ENCODE peak calls at places on chromosomes 3 and 15, in five cellular contexts. X, C, J, D and I are unnamed samples. For H3K4me1, the result is how much of the 10 kb centered on the place peaks cover.

GRCh38 chr3:123618768-123619484 is 34.1 kb upstream of the HACD2 start:
- DNase-seq in D (no peak), C (peak), J (no peak), X (peak), I (no peak)

GRCh38 chr3:147418352-147418751 is 9.2 kb downstream of the ZIC1 start:
- DNase-seq in J (no peak), D (no peak), X (no peak), C (no peak), I (no peak)

GRCh38 chr3:45199837-45200648 is 26.0 kb downstream of the TMEM158 start:
- DNase-seq in C (no peak), J (peak), D (no peak), X (no peak), I (no peak)

GRCh38 chr15:41873711-41874110 is 20.1 kb downstream of the SPTBN5 start:
- DNase-seq in C (no peak), X (no peak), J (no peak), D (no peak), I (no peak)

GRCh38 chr3:180229113-180229512 is 192.4 kb upstream of the PEX5L start:
- DNase-seq in D (no peak), J (no peak), C (no peak), X (no peak), I (no peak)

GRCh38 chr3:19907523-19907922 is 26.5 kb downstream of the EFHB start:
- DNase-seq in J (no peak), X (no peak), C (no peak), D (no peak), I (no peak)

GRCh38 chr3:58013973-58014649 is 5.9 kb downstream of the FLNB start:
- DNase-seq in D (no peak), X (peak), J (peak), C (peak), I (no peak)

GRCh38 chr3:78871048-78871447 is 896.8 kb downstream of the ROBO1 start:
- DNase-seq in J (no peak), D (no peak), C (no peak), X (no peak), I (no peak)

GRCh38 chr3:40608091-40608490 is 83.3 kb downstream of the ZNF621 start:
- DNase-seq in D (no peak), X (no peak), C (no peak), J (no peak), I (no peak)

GRCh38 chr3:186264608-186265400 is 97.2 kb downstream of the DGKG start:
- DNase-seq in D (no peak), X (no peak), C (no peak), J (no peak), I (no peak)

GRCh38 chr15:49082960-49083359 is 36.7 kb upstream of the SECISBP2L start:
- DNase-seq in D (no peak), J (no peak), X (no peak), C (no peak), I (no peak)

GRCh38 chr3:11582123-11582968 is 61.4 kb downstream of the VGLL4 start:
- DNase-seq in D (no peak), X (peak), C (peak), J (peak), I (no peak)

GRCh38 chr15:82532383-82532990 is 7.8 kb downstream of the RPS17 start:
- DNase-seq in J (peak), X (peak), C (no peak), D (no peak), I (no peak)

GRCh38 chr3:39149059-39149455 is 4.3 kb downstream of the CSRNP1 start:
- DNase-seq in D (no peak), J (no peak), C (no peak), X (no peak), I (no peak)

GRCh38 chr3:39149498-39150169 is 3.8 kb downstream of the CSRNP1 start:
- DNase-seq in C (no peak), J (peak), X (no peak), D (no peak), I (no peak)

GRCh38 chr3:39147374-39147709 is 6.0 kb downstream of the CSRNP1 start:
- DNase-seq in X (no peak), D (no peak), J (no peak), C (no peak), I (no peak)

GRCh38 chr3:39147711-39148115 is 5.7 kb downstream of the CSRNP1 start:
- DNase-seq in D (no peak), C (peak), J (peak), X (no peak), I (no peak)

DNA sequence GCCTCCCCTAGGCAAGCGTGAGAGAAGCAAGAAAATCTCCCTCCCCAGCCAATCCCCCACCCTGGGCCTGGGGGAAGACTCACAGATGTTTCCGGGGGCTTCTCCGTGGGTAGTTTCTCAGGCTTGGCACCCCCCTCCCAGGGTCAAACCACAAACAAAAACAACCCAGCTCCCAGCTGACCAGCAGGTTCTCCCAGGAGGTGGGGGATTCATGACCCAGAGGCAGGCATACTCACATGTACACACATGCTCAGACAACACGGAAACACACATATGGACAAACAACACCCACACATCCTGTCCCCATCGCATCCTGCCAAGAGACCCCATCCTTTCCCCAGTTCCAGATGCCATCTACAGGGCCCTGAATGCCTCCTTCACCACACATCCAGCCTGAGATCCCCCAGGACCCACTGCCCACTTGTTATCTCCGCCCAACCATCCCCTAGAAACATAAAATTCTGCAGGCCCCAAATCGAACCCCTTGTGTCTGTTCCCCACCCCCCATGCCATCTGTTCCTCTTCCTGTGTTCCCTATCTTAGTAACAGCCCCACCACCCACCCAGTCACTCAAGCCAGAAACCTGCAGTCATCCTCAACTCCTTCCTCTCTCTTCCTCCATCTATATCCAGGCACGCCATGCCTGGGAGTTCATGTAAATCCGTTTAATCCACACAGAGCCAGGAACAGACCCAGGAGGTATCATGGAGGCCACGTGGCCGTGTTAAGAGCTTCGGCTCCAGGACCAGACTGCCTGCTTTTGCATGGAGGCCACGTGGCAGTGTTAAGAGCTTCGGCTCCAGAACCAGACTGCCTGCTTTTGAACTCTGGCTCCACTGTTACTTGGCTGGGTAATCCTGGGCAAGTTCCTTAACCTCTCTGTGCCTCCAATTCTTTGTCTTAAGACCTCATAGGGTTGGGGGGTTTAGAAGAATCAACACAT is 5.0 kb downstream of the CSRNP1 start:
- DNase-seq in X (no peak), J (peak), D (peak), C (no peak), I (no peak)
- H3K27ac ChIP-seq in X (peak), J (no peak), D (peak), C (peak), I (peak)

GRCh38 chr15:40796508-40796907 is 10.4 kb upstream of the ZFYVE19 start:
- DNase-seq in X (no peak), D (no peak), C (peak), J (no peak), I (no peak)

GRCh38 chr15:40792394-40792793 is 14.5 kb upstream of the ZFYVE19 start:
- DNase-seq in X (no peak), C (no peak), J (no peak), D (no peak), I (no peak)

GRCh38 chr15:40795019-40795418 is 11.9 kb upstream of the ZFYVE19 start:
- DNase-seq in J (no peak), D (no peak), X (no peak), C (peak), I (no peak)

GRCh38 chr15:40793216-40793989 is 13.5 kb upstream of the ZFYVE19 start:
- DNase-seq in C (peak), D (no peak), X (peak), J (no peak), I (no peak)

DNA sequence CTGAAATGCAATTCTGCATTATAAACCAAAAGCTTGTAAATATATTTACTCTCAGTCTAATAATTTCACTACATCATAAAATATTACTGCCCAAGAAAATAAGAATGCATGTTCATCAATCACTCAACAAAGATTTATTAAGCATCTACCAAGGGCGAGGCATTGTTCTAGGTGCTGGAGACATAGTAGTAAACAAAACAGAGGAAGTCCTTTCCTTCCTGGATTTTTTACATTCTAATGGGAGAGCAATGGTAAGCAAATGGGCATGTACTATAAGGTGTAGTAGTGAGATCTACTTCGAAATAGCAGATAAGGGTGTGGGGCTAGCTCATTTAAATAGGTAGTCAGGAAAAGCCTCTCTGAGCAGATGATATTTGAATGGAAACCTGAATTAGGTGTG is 10.8 kb upstream of the ZFYVE19 start:
- DNase-seq in X (no peak), C (no peak), J (no peak), D (no peak), I (no peak)
- H3K4me1 ChIP-seq in X (half or more), C (under half), J (under half), D (under half), I (under half)

DNA sequence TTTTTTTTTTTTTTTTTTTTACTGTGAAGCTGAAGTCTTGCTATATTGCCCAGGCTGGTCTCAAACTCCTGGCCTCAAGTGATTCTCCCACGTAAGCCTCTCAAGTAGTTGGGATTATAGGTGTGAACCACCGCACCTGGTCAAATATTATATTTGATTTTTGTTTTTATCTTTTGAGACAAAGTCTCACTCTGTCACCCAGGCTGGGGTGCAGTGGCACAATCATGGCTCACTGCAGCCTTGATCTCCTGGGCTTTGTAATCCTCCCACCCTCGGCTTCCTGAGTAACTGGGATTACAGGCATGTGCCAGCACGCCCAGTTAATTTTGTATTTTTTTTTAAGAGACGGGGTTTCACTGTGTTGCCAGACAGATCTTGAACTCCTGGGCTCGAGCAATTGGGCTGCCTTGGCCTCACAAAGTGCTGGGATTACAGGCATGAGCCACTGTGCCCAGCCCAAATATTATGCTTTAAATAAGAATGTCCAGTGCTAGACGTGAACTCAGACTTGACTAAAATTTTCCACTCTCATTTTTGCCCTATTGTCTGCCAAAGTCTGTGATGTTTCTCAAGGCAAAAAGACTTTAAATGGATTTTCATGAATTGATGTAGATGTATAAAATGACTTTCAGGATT is 33.4 kb upstream of the CRBN start:
- DNase-seq in J (no peak), C (no peak), D (no peak), X (no peak), I (no peak)
- H3K27ac ChIP-seq in J (no peak), C (no peak), D (no peak), X (no peak), I (no peak)

GRCh38 chr3:195151402-195151801 is 119.6 kb downstream of the XXYLT1 start:
- DNase-seq in X (no peak), C (no peak), D (no peak), J (no peak), I (no peak)
- H3K4me1 ChIP-seq in X (half or more), C (under half), D (under half), J (under half), I (under half)

GRCh38 chr3:62098646-62099365 is 274.5 kb downstream of the FEZF2 start:
- DNase-seq in X (no peak), J (no peak), C (no peak), D (no peak), I (no peak)
- H3K27ac ChIP-seq in X (no peak), J (no peak), C (no peak), D (no peak), I (no peak)

GRCh38 chr15:77609558-77609957 is 23.2 kb downstream of the LINGO1 start:
- DNase-seq in J (no peak), X (no peak), C (no peak), D (no peak), I (no peak)
- H3K4me1 ChIP-seq in J (under half), X (under half), C (under half), D (under half), I (under half)

DNA sequence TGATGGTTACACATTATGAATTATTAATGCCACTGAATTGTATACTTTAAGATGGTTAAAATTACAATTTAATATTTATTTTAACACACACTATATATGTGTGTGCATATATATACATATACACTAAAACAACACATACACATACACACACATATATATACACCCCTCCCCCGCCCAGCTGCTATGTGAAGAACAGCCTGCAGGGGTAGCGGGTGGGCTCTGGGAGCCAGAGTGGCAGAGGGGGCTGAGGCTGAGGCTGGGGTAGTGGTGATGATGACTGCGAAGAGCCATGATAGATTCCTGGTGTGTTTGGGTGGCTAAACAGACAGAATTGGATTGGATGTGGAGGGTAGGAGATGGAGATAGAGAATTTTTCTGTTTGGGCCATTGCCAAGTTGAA is 39.4 kb upstream of the APEH start:
- DNase-seq in X (no peak), C (no peak), J (peak), D (no peak), I (no peak)
- H3K27ac ChIP-seq in X (no peak), C (no peak), J (no peak), D (no peak), I (no peak)